ENCODE peak calls at places on chromosomes 1 and 21, in five cellular contexts. I, U, N, P and V are unnamed samples.

GRCh38 chr1:86527306-86527705 is 19.6 kb upstream of the CLCA4 start:
- DNase-seq in I (no peak), N (no peak), U (no peak), P (no peak), V (no peak)

GRCh38 chr1:61797045-61797755 is 54.9 kb downstream of the PATJ start:
- DNase-seq in P (no peak), U (no peak), N (no peak), I (no peak), V (no peak)

GRCh38 chr1:42680921-42681683 is 1.1 kb upstream of the YBX1 start:
- DNase-seq in I (peak; percentile 24), U (peak; percentile 68), N (no peak), P (peak; percentile 33), V (peak; percentile 17)

GRCh38 chr1:201982923-201983805 is 716 bp downstream of the RNPEP start:
- DNase-seq in I (peak; percentile 92), U (peak; percentile 79), N (peak; percentile 48), P (peak; percentile 79), V (peak; percentile 89)

GRCh38 chr21:46116846-46117585 is 19.1 kb downstream of the COL6A2 start:
- DNase-seq in N (no peak), I (no peak), U (no peak), P (peak; percentile 65), V (no peak)

GRCh38 chr1:112465122-112465521 is 43.6 kb upstream of the WNT2B start:
- DNase-seq in I (peak; percentile 39), P (peak; percentile 56), U (no peak), N (no peak), V (no peak)

GRCh38 chr1:187454010-187454409 is 625.3 kb downstream of the PLA2G4A start:
- DNase-seq in I (no peak), P (no peak), N (no peak), U (no peak), V (no peak)

GRCh38 chr1:228392111-228392936 is 14.3 kb downstream of the TRIM11 start:
- DNase-seq in P (no peak), U (no peak), I (no peak), N (no peak), V (no peak)

GRCh38 chr1:200488375-200489165 is 78.7 kb upstream of the ZNF281 start:
- DNase-seq in N (peak; percentile 33), I (peak; percentile 83), U (no peak), P (peak; percentile 83), V (peak; percentile 67)

GRCh38 chr1:112296908-112297307 is 99.1 kb upstream of the CTTNBP2NL start:
- DNase-seq in U (no peak), N (no peak), I (no peak), P (no peak), V (peak; percentile 7)

GRCh38 chr1:236016083-236016482 is 48.8 kb downstream of the NID1 start:
- DNase-seq in N (no peak), I (peak; percentile 26), U (no peak), P (peak; percentile 98), V (no peak)

GRCh38 chr21:28627691-28628090 is 365.0 kb downstream of the LTN1 start:
- DNase-seq in I (no peak), P (peak; percentile 66), N (no peak), U (no peak), V (no peak)

GRCh38 chr1:8571200-8571984 is 246.0 kb downstream of the RERE start:
- DNase-seq in I (peak; percentile 41), N (no peak), U (no peak), P (peak; percentile 75), V (peak; percentile 14)

GRCh38 chr1:69433073-69433472 is 134.6 kb upstream of the LRRC7 start:
- DNase-seq in P (no peak), N (no peak), I (no peak), U (no peak), V (no peak)

GRCh38 chr1:162359523-162360236 is 17.0 kb downstream of the SPATA46 start:
- DNase-seq in N (no peak), U (no peak), I (no peak), P (no peak), V (no peak)

GRCh38 chr1:241800640-241801039 is 47.4 kb upstream of the EXO1 start:
- DNase-seq in U (no peak), N (no peak), I (no peak), P (no peak), V (no peak)

GRCh38 chr1:196891251-196891650 is 3.4 kb downstream of the CFHR4 start:
- DNase-seq in I (no peak), U (no peak), P (no peak), N (no peak), V (no peak)

GRCh38 chr1:246317723-246318359 is 189.2 kb downstream of the SMYD3 start:
- DNase-seq in I (peak; percentile 15), U (no peak), N (no peak), P (peak; percentile 73), V (peak; percentile 56)

GRCh38 chr1:65197636-65198035 is 49.6 kb downstream of the AK4 start:
- DNase-seq in U (no peak), P (peak; percentile 23), I (no peak), N (no peak), V (no peak)

GRCh38 chr1:228006793-228007053 is at the start of gene WNT3A:
- DNase-seq in I (no peak), N (no peak), U (no peak), P (no peak), V (no peak)

GRCh38 chr1:150572918-150573647 is 6.3 kb downstream of the MCL1 start:
- DNase-seq in U (no peak), I (no peak), P (no peak), N (no peak), V (no peak)

GRCh38 chr1:224205438-224205840 is 22.4 kb downstream of the DEGS1 start:
- DNase-seq in I (peak; percentile 69), P (peak; percentile 83), N (no peak), U (peak; percentile 66), V (peak; percentile 53)

GRCh38 chr1:13583592-13583963 is at the start of gene PDPN:
- DNase-seq in U (no peak), I (peak; percentile 53), P (no peak), N (no peak), V (no peak)

GRCh38 chr1:186307445-186307844 is 67.6 kb downstream of the TPR start:
- DNase-seq in P (no peak), N (no peak), I (no peak), U (no peak), V (no peak)

GRCh38 chr1:241101622-241102021 is 255.4 kb downstream of the RGS7 start:
- DNase-seq in N (no peak), I (no peak), P (peak; percentile 27), U (no peak), V (no peak)

GRCh38 chr1:227127891-227128290 is 187.8 kb downstream of the COQ8A start:
- DNase-seq in U (no peak), I (no peak), N (no peak), P (no peak), V (no peak)

GRCh38 chr1:3491291-3492246 is 37.1 kb downstream of the ARHGEF16 start:
- DNase-seq in U (peak; percentile 96), P (peak; percentile 21), N (peak; percentile 85), I (peak; percentile 95), V (peak; percentile 93)

GRCh38 chr1:33667386-33668282 is 195.2 kb downstream of the ZSCAN20 start:
- DNase-seq in P (no peak), U (no peak), N (no peak), I (no peak), V (no peak)

GRCh38 chr1:28577052-28577678 is 14.9 kb upstream of the RAB42 start:
- DNase-seq in P (peak; percentile 25), N (no peak), U (peak; percentile 87), I (no peak), V (no peak)

GRCh38 chr1:58785424-58786058 is 1.7 kb upstream of the JUN start:
- DNase-seq in U (peak; percentile 77), P (peak; percentile 38), I (peak; percentile 16), N (peak; percentile 24), V (peak; percentile 15)